ENCODE peak calls at places on chromosome 1, in nine cellular contexts. W is HCEC 1CT; D is stimulated activated CD4-positive, alpha-beta T cell treated with anti-CD3 and anti-CD28 coated beads, Interleukin-1b, Interleukin-23, amount 100 ng/mL, for 4 hours; J is small intestine; X is naive B cell; L is fibroblast of mammary gland; T is progenitor cell of endocrine pancreas; N is T-helper 2 cell; P is activated T-helper 9 cell treated with anti-CD3 and anti-CD28 coated beads, Interleukin-2, amount 50 U/mL, for 16 hours. K is an unnamed sample.

GRCh38 chr1:93615201-93616150 is 66.2 kb downstream of the BCAR3 start:
- DNase-seq in W (peak; percentile 82), D (no peak), J (peak; percentile 66), X (no peak), L (peak; percentile 96), T (no peak), N (no peak), P (peak; percentile 46), K (peak; percentile 56)

GRCh38 chr1:45365051-45365450 is 24.8 kb upstream of the MUTYH start:
- DNase-seq in W (no peak), D (no peak), J (no peak), X (no peak), L (no peak), T (no peak), N (no peak), P (no peak), K (no peak)

GRCh38 chr1:77832889-77833288 is 53.4 kb downstream of the MIGA1 start:
- DNase-seq in W (peak; percentile 96), D (no peak), J (no peak), X (no peak), L (peak; percentile 99), T (no peak), N (no peak), P (no peak), K (peak; percentile 95)

GRCh38 chr1:81598623-81599022 is 202.1 kb upstream of the ADGRL2 start:
- DNase-seq in W (no peak), D (no peak), J (no peak), X (no peak), L (no peak), T (no peak), N (no peak), P (no peak), K (no peak)

GRCh38 chr1:59292557-59292956 is 4.3 kb upstream of the FGGY start:
- DNase-seq in W (peak; percentile 61), D (no peak), J (peak; percentile 25), X (peak; percentile 44), L (peak; percentile 71), T (no peak), N (no peak), P (no peak), K (no peak)

GRCh38 chr1:211537253-211537652 is 41.7 kb downstream of the SLC30A1 start:
- DNase-seq in W (no peak), D (no peak), J (no peak), X (no peak), L (peak; percentile 8), T (no peak), N (no peak), P (no peak), K (no peak)

GRCh38 chr1:240998441-240999015 is 358.5 kb downstream of the RGS7 start:
- DNase-seq in W (no peak), D (no peak), J (no peak), X (no peak), L (no peak), T (no peak), N (no peak), P (no peak), K (no peak)

GRCh38 chr1:52579415-52579814 is 22.8 kb upstream of the GPX7 start:
- DNase-seq in W (no peak), D (no peak), J (no peak), X (no peak), L (no peak), T (no peak), N (no peak), P (no peak), K (no peak)

GRCh38 chr1:30088594-30089556 is 634.5 kb downstream of the MATN1 start:
- DNase-seq in W (no peak), D (no peak), J (peak; percentile 5), X (no peak), L (no peak), T (no peak), N (no peak), P (no peak), K (no peak)

GRCh38 chr1:204356997-204357396 is 2.7 kb downstream of the PLEKHA6 start:
- DNase-seq in W (no peak), D (no peak), J (no peak), X (no peak), L (peak; percentile 39), T (no peak), N (no peak), P (no peak), K (no peak)

GRCh38 chr1:153629343-153629665 is 1.1 kb downstream of the S100A1 start:
- DNase-seq in W (no peak), D (no peak), J (no peak), X (no peak), L (no peak), T (no peak), N (no peak), P (no peak), K (no peak)